ENCODE peak calls at places on chromosomes 16 and 17, in nine cellular contexts. One of them, this sample, is unnamed.

GRCh38 chr16:21717608-21718007 is 53.8 kb downstream of the OTOA start:
- DNase-seq in AG04450: no peak
- DNase-seq in stomach: no peak
- DNase-seq in heart left ventricle: no peak
- DNase-seq in esophagus muscularis mucosa: no peak
- DNase-seq in omental fat pad: no peak
- DNase-seq in GM12878: no peak
- DNase-seq in colonic mucosa: no peak
- DNase-seq in A549: no peak
- DNase-seq in this sample: no peak

GRCh38 chr16:84458606-84459516 is 45.6 kb downstream of the MEAK7 start:
- DNase-seq in AG04450: no peak
- DNase-seq in heart left ventricle: no peak
- DNase-seq in colonic mucosa: no peak
- DNase-seq in esophagus muscularis mucosa: no peak
- DNase-seq in stomach: no peak
- DNase-seq in A549: no peak
- DNase-seq in omental fat pad: peak
- DNase-seq in GM12878: no peak
- DNase-seq in this sample: no peak

GRCh38 chr17:69223809-69224208 is 4.8 kb downstream of the ABCA10 start:
- DNase-seq in A549: no peak
- DNase-seq in heart left ventricle: no peak
- DNase-seq in GM12878: peak
- DNase-seq in AG04450: peak
- DNase-seq in stomach: no peak
- DNase-seq in esophagus muscularis mucosa: no peak
- DNase-seq in colonic mucosa: no peak
- DNase-seq in omental fat pad: no peak
- DNase-seq in this sample: peak

GRCh38 chr17:80220709-80221215 is 535 bp downstream of the SLC26A11 start:
- DNase-seq in esophagus muscularis mucosa: no peak
- DNase-seq in omental fat pad: no peak
- DNase-seq in heart left ventricle: peak
- DNase-seq in AG04450: no peak
- DNase-seq in A549: no peak
- DNase-seq in colonic mucosa: peak
- DNase-seq in GM12878: no peak
- DNase-seq in stomach: no peak
- DNase-seq in this sample: no peak

GRCh38 chr17:40558651-40559015 is 6.6 kb downstream of the CCR7 start:
- DNase-seq in heart left ventricle: no peak
- DNase-seq in esophagus muscularis mucosa: peak
- DNase-seq in GM12878: no peak
- DNase-seq in AG04450: no peak
- DNase-seq in omental fat pad: no peak
- DNase-seq in stomach: no peak
- DNase-seq in A549: no peak
- DNase-seq in colonic mucosa: no peak
- DNase-seq in this sample: no peak

GRCh38 chr17:4860651-4861050 is 27.5 kb downstream of the MINK1 start:
- DNase-seq in omental fat pad: no peak
- DNase-seq in A549: no peak
- DNase-seq in stomach: no peak
- DNase-seq in esophagus muscularis mucosa: no peak
- DNase-seq in GM12878: no peak
- DNase-seq in colonic mucosa: no peak
- DNase-seq in AG04450: no peak
- DNase-seq in heart left ventricle: no peak
- DNase-seq in this sample: no peak

GRCh38 chr17:37231882-37232281 is 143.9 kb upstream of the C17orf78 start:
- DNase-seq in AG04450: no peak
- DNase-seq in esophagus muscularis mucosa: no peak
- DNase-seq in heart left ventricle: no peak
- DNase-seq in omental fat pad: no peak
- DNase-seq in GM12878: no peak
- DNase-seq in stomach: no peak
- DNase-seq in A549: no peak
- DNase-seq in colonic mucosa: no peak
- DNase-seq in this sample: no peak

GRCh38 chr17:73748521-73748920 is 104.3 kb upstream of the SDK2 start:
- DNase-seq in heart left ventricle: no peak
- DNase-seq in stomach: no peak
- DNase-seq in omental fat pad: no peak
- DNase-seq in GM12878: no peak
- DNase-seq in colonic mucosa: no peak
- DNase-seq in AG04450: no peak
- DNase-seq in esophagus muscularis mucosa: no peak
- DNase-seq in A549: no peak
- DNase-seq in this sample: no peak

GRCh38 chr16:83308414-83308813 is 499.4 kb upstream of the HSBP1 start:
- DNase-seq in stomach: no peak
- DNase-seq in heart left ventricle: no peak
- DNase-seq in GM12878: no peak
- DNase-seq in A549: no peak
- DNase-seq in esophagus muscularis mucosa: no peak
- DNase-seq in colonic mucosa: no peak
- DNase-seq in omental fat pad: no peak
- DNase-seq in AG04450: no peak
- DNase-seq in this sample: peak

GRCh38 chr16:5176505-5176904 is 78.9 kb upstream of the EEF2KMT start:
- DNase-seq in heart left ventricle: no peak
- DNase-seq in colonic mucosa: no peak
- DNase-seq in AG04450: no peak
- DNase-seq in esophagus muscularis mucosa: no peak
- DNase-seq in A549: no peak
- DNase-seq in GM12878: no peak
- DNase-seq in omental fat pad: no peak
- DNase-seq in stomach: no peak
- DNase-seq in this sample: no peak

GRCh38 chr16:7921360-7921759 is 588.7 kb downstream of the RBFOX1 start:
- DNase-seq in heart left ventricle: no peak
- DNase-seq in colonic mucosa: no peak
- DNase-seq in A549: no peak
- DNase-seq in stomach: no peak
- DNase-seq in GM12878: no peak
- DNase-seq in esophagus muscularis mucosa: no peak
- DNase-seq in AG04450: no peak
- DNase-seq in omental fat pad: no peak
- DNase-seq in this sample: no peak
- TF ChIP-seq CTCF in heart left ventricle: no peak
- TF ChIP-seq CTCF in colonic mucosa: no peak
- TF ChIP-seq CTCF in A549: no peak
- TF ChIP-seq CTCF in stomach: no peak
- TF ChIP-seq CTCF in GM12878: no peak
- TF ChIP-seq CTCF in esophagus muscularis mucosa: no peak
- TF ChIP-seq CTCF in AG04450: no peak
- TF ChIP-seq CTCF in omental fat pad: no peak
- TF ChIP-seq CTCF in this sample: no peak

GRCh38 chr16:53022374-53022773 is 30.3 kb downstream of the CHD9NB start:
- DNase-seq in esophagus muscularis mucosa: no peak
- DNase-seq in heart left ventricle: peak
- DNase-seq in stomach: peak
- DNase-seq in colonic mucosa: peak
- DNase-seq in omental fat pad: no peak
- DNase-seq in GM12878: no peak
- DNase-seq in A549: peak
- DNase-seq in AG04450: peak
- DNase-seq in this sample: peak
- TF ChIP-seq CTCF in esophagus muscularis mucosa: peak
- TF ChIP-seq CTCF in heart left ventricle: peak
- TF ChIP-seq CTCF in stomach: peak
- TF ChIP-seq CTCF in colonic mucosa: peak
- TF ChIP-seq CTCF in omental fat pad: no peak
- TF ChIP-seq CTCF in GM12878: peak
- TF ChIP-seq CTCF in A549: peak
- TF ChIP-seq CTCF in AG04450: peak
- TF ChIP-seq CTCF in this sample: peak

GRCh38 chr17:53148058-53148457 is 674.7 kb upstream of the KIF2B start:
- DNase-seq in omental fat pad: no peak
- DNase-seq in stomach: no peak
- DNase-seq in AG04450: no peak
- DNase-seq in colonic mucosa: no peak
- DNase-seq in heart left ventricle: no peak
- DNase-seq in esophagus muscularis mucosa: no peak
- DNase-seq in A549: no peak
- DNase-seq in GM12878: no peak
- DNase-seq in this sample: no peak

GRCh38 chr17:53150101-53150698 is 672.5 kb upstream of the KIF2B start:
- DNase-seq in stomach: no peak
- DNase-seq in esophagus muscularis mucosa: no peak
- DNase-seq in omental fat pad: no peak
- DNase-seq in AG04450: no peak
- DNase-seq in GM12878: no peak
- DNase-seq in A549: peak
- DNase-seq in heart left ventricle: no peak
- DNase-seq in colonic mucosa: no peak
- DNase-seq in this sample: peak
- TF ChIP-seq CTCF in stomach: no peak
- TF ChIP-seq CTCF in esophagus muscularis mucosa: peak
- TF ChIP-seq CTCF in omental fat pad: no peak
- TF ChIP-seq CTCF in AG04450: no peak
- TF ChIP-seq CTCF in GM12878: no peak
- TF ChIP-seq CTCF in A549: peak
- TF ChIP-seq CTCF in heart left ventricle: no peak
- TF ChIP-seq CTCF in colonic mucosa: no peak
- TF ChIP-seq CTCF in this sample: peak

GRCh38 chr17:3692346-3692745 is 3.6 kb downstream of the P2RX5 start:
- DNase-seq in omental fat pad: no peak
- DNase-seq in GM12878: no peak
- DNase-seq in colonic mucosa: no peak
- DNase-seq in A549: no peak
- DNase-seq in esophagus muscularis mucosa: no peak
- DNase-seq in heart left ventricle: no peak
- DNase-seq in AG04450: no peak
- DNase-seq in stomach: no peak
- DNase-seq in this sample: no peak
- TF ChIP-seq CTCF in omental fat pad: no peak
- TF ChIP-seq CTCF in GM12878: peak
- TF ChIP-seq CTCF in colonic mucosa: no peak
- TF ChIP-seq CTCF in A549: no peak
- TF ChIP-seq CTCF in esophagus muscularis mucosa: no peak
- TF ChIP-seq CTCF in heart left ventricle: no peak
- TF ChIP-seq CTCF in AG04450: peak
- TF ChIP-seq CTCF in stomach: no peak
- TF ChIP-seq CTCF in this sample: no peak

GRCh38 chr17:82214012-82214628 is 1.5 kb upstream of the CCDC57 start:
- DNase-seq in GM12878: no peak
- DNase-seq in omental fat pad: no peak
- DNase-seq in esophagus muscularis mucosa: no peak
- DNase-seq in stomach: no peak
- DNase-seq in colonic mucosa: no peak
- DNase-seq in A549: no peak
- DNase-seq in AG04450: no peak
- DNase-seq in heart left ventricle: no peak
- DNase-seq in this sample: no peak

GRCh38 chr17:82215972-82216300 is 3.3 kb upstream of the CCDC57 start:
- DNase-seq in A549: no peak
- DNase-seq in colonic mucosa: no peak
- DNase-seq in AG04450: no peak
- DNase-seq in GM12878: no peak
- DNase-seq in stomach: no peak
- DNase-seq in heart left ventricle: no peak
- DNase-seq in omental fat pad: no peak
- DNase-seq in esophagus muscularis mucosa: no peak
- DNase-seq in this sample: no peak

GRCh38 chr17:82215095-82215971 is 2.7 kb upstream of the CCDC57 start:
- DNase-seq in heart left ventricle: no peak
- DNase-seq in esophagus muscularis mucosa: no peak
- DNase-seq in stomach: no peak
- DNase-seq in colonic mucosa: no peak
- DNase-seq in A549: peak
- DNase-seq in omental fat pad: no peak
- DNase-seq in GM12878: no peak
- DNase-seq in AG04450: no peak
- DNase-seq in this sample: no peak

GRCh38 chr17:82213251-82214011 is 789 bp upstream of the CCDC57 start:
- DNase-seq in GM12878: no peak
- DNase-seq in stomach: no peak
- DNase-seq in A549: peak
- DNase-seq in omental fat pad: peak
- DNase-seq in heart left ventricle: no peak
- DNase-seq in colonic mucosa: no peak
- DNase-seq in AG04450: peak
- DNase-seq in esophagus muscularis mucosa: no peak
- DNase-seq in this sample: peak

DNA sequence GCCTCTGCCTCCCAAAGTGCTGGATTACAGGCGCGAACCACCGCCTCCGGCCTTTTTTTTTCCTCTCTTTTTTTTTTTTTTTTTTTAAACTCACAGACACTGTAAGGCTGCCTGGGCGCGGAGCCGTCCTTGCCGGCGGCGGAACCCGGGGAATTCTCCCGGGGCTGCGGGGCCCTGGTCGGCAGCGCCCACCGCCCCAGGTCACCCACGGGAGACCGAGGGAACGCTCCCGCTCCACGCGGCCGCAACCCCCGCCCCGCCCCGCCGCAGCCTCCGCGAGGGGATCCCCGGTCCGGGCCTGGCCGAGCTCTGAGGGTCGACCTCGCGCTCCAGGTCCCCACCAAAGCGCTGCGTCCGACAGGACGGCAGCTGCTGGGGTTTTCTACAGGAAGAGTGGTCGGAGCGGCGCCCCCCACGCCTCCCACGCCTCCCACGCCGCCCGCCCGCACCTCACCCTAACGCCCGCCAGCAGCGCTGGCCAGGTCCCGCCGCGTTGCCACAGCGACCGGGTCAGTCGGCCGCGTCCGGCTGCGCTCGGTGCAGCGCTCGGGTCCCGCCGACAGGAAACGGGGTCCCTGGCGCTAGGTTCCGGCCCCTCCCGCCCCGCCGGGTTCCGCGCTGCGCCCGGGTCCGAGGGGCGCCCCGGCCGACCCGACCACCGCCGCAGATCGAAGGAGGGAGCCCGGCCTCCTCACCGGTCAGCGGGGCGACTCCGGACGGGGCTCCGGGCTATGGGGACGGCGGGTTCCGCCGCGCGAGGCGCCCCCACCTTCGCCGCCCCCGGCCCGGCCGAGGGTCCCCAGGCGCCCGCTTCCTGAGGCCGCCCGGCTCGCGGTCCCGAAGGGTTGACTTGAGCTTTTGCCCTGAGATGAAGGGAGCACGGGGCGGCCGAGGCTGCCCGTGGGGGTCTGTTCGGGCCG is at the start of gene CCDC57:
- DNase-seq in omental fat pad: no peak
- DNase-seq in stomach: peak
- DNase-seq in GM12878: no peak
- DNase-seq in esophagus muscularis mucosa: no peak
- DNase-seq in A549: peak
- DNase-seq in heart left ventricle: peak
- DNase-seq in colonic mucosa: peak
- DNase-seq in AG04450: no peak
- DNase-seq in this sample: peak
- TF ChIP-seq CTCF in omental fat pad: no peak
- TF ChIP-seq CTCF in stomach: no peak
- TF ChIP-seq CTCF in GM12878: no peak
- TF ChIP-seq CTCF in esophagus muscularis mucosa: peak
- TF ChIP-seq CTCF in A549: no peak
- TF ChIP-seq CTCF in heart left ventricle: no peak
- TF ChIP-seq CTCF in colonic mucosa: no peak
- TF ChIP-seq CTCF in AG04450: no peak
- TF ChIP-seq CTCF in this sample: no peak